ENCODE peak calls at places on chromosomes 5 and 9, in five cellular contexts. One of them, this sample, is unnamed.

GRCh38 chr5:10227396-10227795 is 22.3 kb downstream of the ATPSCKMT start:
- DNase-seq in breast epithelium: no peak
- DNase-seq in heart left ventricle: no peak
- DNase-seq in endothelial cell of umbilical vein: no peak
- DNase-seq in prostate gland: no peak
- DNase-seq in this sample: no peak

GRCh38 chr9:121670447-121670846 is 19.0 kb downstream of the DAB2IP start:
- DNase-seq in breast epithelium: no peak
- DNase-seq in heart left ventricle: peak
- DNase-seq in endothelial cell of umbilical vein: no peak
- DNase-seq in prostate gland: no peak
- DNase-seq in this sample: peak

GRCh38 chr9:89956331-89956730 is 351.5 kb downstream of the GADD45G start:
- DNase-seq in breast epithelium: no peak
- DNase-seq in heart left ventricle: no peak
- DNase-seq in endothelial cell of umbilical vein: no peak
- DNase-seq in prostate gland: peak
- DNase-seq in this sample: no peak

GRCh38 chr5:83526289-83526688 is 54.7 kb downstream of the VCAN start:
- DNase-seq in breast epithelium: no peak
- DNase-seq in heart left ventricle: no peak
- DNase-seq in endothelial cell of umbilical vein: no peak
- DNase-seq in prostate gland: no peak
- DNase-seq in this sample: no peak

GRCh38 chr9:130208600-130209347 is 36.6 kb downstream of the NCS1 start:
- DNase-seq in breast epithelium: no peak
- DNase-seq in heart left ventricle: peak
- DNase-seq in endothelial cell of umbilical vein: no peak
- DNase-seq in prostate gland: no peak
- DNase-seq in this sample: no peak

GRCh38 chr5:109837226-109837861 is 147.6 kb downstream of the MAN2A1 start:
- DNase-seq in breast epithelium: no peak
- DNase-seq in heart left ventricle: no peak
- DNase-seq in endothelial cell of umbilical vein: no peak
- DNase-seq in prostate gland: no peak
- DNase-seq in this sample: no peak

GRCh38 chr9:101381833-101382342 is 2.9 kb downstream of the BAAT start:
- DNase-seq in breast epithelium: no peak
- DNase-seq in heart left ventricle: no peak
- DNase-seq in endothelial cell of umbilical vein: no peak
- DNase-seq in prostate gland: no peak
- DNase-seq in this sample: no peak

GRCh38 chr5:32059779-32060178 is 114.3 kb downstream of the GOLPH3 start:
- DNase-seq in breast epithelium: no peak
- DNase-seq in heart left ventricle: no peak
- DNase-seq in endothelial cell of umbilical vein: no peak
- DNase-seq in prostate gland: no peak
- DNase-seq in this sample: no peak

GRCh38 chr5:158843305-158843704 is 256.4 kb downstream of the EBF1 start:
- DNase-seq in breast epithelium: no peak
- DNase-seq in heart left ventricle: no peak
- DNase-seq in endothelial cell of umbilical vein: no peak
- DNase-seq in prostate gland: no peak
- DNase-seq in this sample: no peak

GRCh38 chr9:92737611-92738299 is 26.9 kb downstream of the BICD2 start:
- DNase-seq in breast epithelium: no peak
- DNase-seq in heart left ventricle: peak
- DNase-seq in endothelial cell of umbilical vein: no peak
- DNase-seq in prostate gland: no peak
- DNase-seq in this sample: no peak

GRCh38 chr5:38845555-38846378 is at the start of gene OSMR:
- DNase-seq in breast epithelium: peak
- DNase-seq in heart left ventricle: peak
- DNase-seq in endothelial cell of umbilical vein: peak
- DNase-seq in prostate gland: peak
- DNase-seq in this sample: peak

GRCh38 chr5:150309101-150309897 is 6.6 kb upstream of the ARSI start:
- DNase-seq in breast epithelium: no peak
- DNase-seq in heart left ventricle: no peak
- DNase-seq in endothelial cell of umbilical vein: no peak
- DNase-seq in prostate gland: no peak
- DNase-seq in this sample: no peak

GRCh38 chr5:152051499-152052454 is 127.1 kb upstream of the GLRA1 start:
- DNase-seq in breast epithelium: no peak
- DNase-seq in heart left ventricle: no peak
- DNase-seq in endothelial cell of umbilical vein: no peak
- DNase-seq in prostate gland: no peak
- DNase-seq in this sample: no peak

GRCh38 chr5:35264509-35264908 is 34.2 kb upstream of the PRLR start:
- DNase-seq in breast epithelium: no peak
- DNase-seq in heart left ventricle: no peak
- DNase-seq in endothelial cell of umbilical vein: no peak
- DNase-seq in prostate gland: no peak
- DNase-seq in this sample: no peak

GRCh38 chr9:30036558-30036957 is 2347.9 kb upstream of the ACO1 start:
- DNase-seq in breast epithelium: no peak
- DNase-seq in heart left ventricle: no peak
- DNase-seq in endothelial cell of umbilical vein: no peak
- DNase-seq in prostate gland: no peak
- DNase-seq in this sample: no peak

GRCh38 chr5:176612855-176613254 is 2.9 kb upstream of the GPRIN1 start:
- DNase-seq in breast epithelium: no peak
- DNase-seq in heart left ventricle: no peak
- DNase-seq in endothelial cell of umbilical vein: no peak
- DNase-seq in prostate gland: no peak
- DNase-seq in this sample: no peak

GRCh38 chr5:33890633-33891032 is 1.2 kb downstream of the ADAMTS12 start:
- DNase-seq in breast epithelium: no peak
- DNase-seq in heart left ventricle: no peak
- DNase-seq in endothelial cell of umbilical vein: no peak
- DNase-seq in prostate gland: no peak
- DNase-seq in this sample: no peak

GRCh38 chr5:30752015-30752414 is 441.5 kb upstream of the CDH6 start:
- DNase-seq in breast epithelium: no peak
- DNase-seq in heart left ventricle: no peak
- DNase-seq in endothelial cell of umbilical vein: no peak
- DNase-seq in prostate gland: no peak
- DNase-seq in this sample: no peak

GRCh38 chr5:87069974-87070608 is 197.6 kb upstream of the RASA1 start:
- DNase-seq in breast epithelium: peak
- DNase-seq in heart left ventricle: no peak
- DNase-seq in endothelial cell of umbilical vein: peak
- DNase-seq in prostate gland: no peak
- DNase-seq in this sample: no peak

GRCh38 chr9:86846679-86847078 is 100.6 kb downstream of the GAS1 start:
- DNase-seq in breast epithelium: no peak
- DNase-seq in heart left ventricle: no peak
- DNase-seq in endothelial cell of umbilical vein: no peak
- DNase-seq in prostate gland: no peak
- DNase-seq in this sample: no peak

GRCh38 chr5:73485715-73486114 is 12.5 kb upstream of the BTF3 start:
- DNase-seq in breast epithelium: no peak
- DNase-seq in heart left ventricle: no peak
- DNase-seq in endothelial cell of umbilical vein: no peak
- DNase-seq in prostate gland: no peak
- DNase-seq in this sample: no peak

GRCh38 chr5:174810796-174811195 is 86.4 kb downstream of the MSX2 start:
- DNase-seq in breast epithelium: no peak
- DNase-seq in heart left ventricle: no peak
- DNase-seq in endothelial cell of umbilical vein: no peak
- DNase-seq in prostate gland: no peak
- DNase-seq in this sample: no peak

GRCh38 chr9:12846035-12846434 is 71.2 kb downstream of the LURAP1L start:
- DNase-seq in breast epithelium: no peak
- DNase-seq in heart left ventricle: no peak
- DNase-seq in endothelial cell of umbilical vein: no peak
- DNase-seq in prostate gland: no peak
- DNase-seq in this sample: no peak

GRCh38 chr5:73896668-73897067 is 270.7 kb downstream of the ARHGEF28 start:
- DNase-seq in breast epithelium: no peak
- DNase-seq in heart left ventricle: no peak
- DNase-seq in endothelial cell of umbilical vein: no peak
- DNase-seq in prostate gland: no peak
- DNase-seq in this sample: no peak

GRCh38 chr9:34991833-34992375 is 2.4 kb downstream of the DNAJB5 start:
- DNase-seq in breast epithelium: no peak
- DNase-seq in heart left ventricle: peak
- DNase-seq in endothelial cell of umbilical vein: no peak
- DNase-seq in prostate gland: no peak
- DNase-seq in this sample: peak
- H3K4me3 ChIP-seq in breast epithelium: no peak
- H3K4me3 ChIP-seq in heart left ventricle: no peak
- H3K4me3 ChIP-seq in endothelial cell of umbilical vein: no peak
- H3K4me3 ChIP-seq in prostate gland: no peak
- H3K4me3 ChIP-seq in this sample: no peak

GRCh38 chr5:14265574-14265973 is 122.4 kb downstream of the TRIO start:
- DNase-seq in breast epithelium: no peak
- DNase-seq in heart left ventricle: no peak
- DNase-seq in endothelial cell of umbilical vein: peak
- DNase-seq in prostate gland: no peak
- DNase-seq in this sample: no peak

GRCh38 chr5:14266171-14266570 is 123.0 kb downstream of the TRIO start:
- DNase-seq in breast epithelium: no peak
- DNase-seq in heart left ventricle: no peak
- DNase-seq in endothelial cell of umbilical vein: no peak
- DNase-seq in prostate gland: no peak
- DNase-seq in this sample: no peak

GRCh38 chr5:14266686-14267085 is 123.5 kb downstream of the TRIO start:
- DNase-seq in breast epithelium: no peak
- DNase-seq in heart left ventricle: no peak
- DNase-seq in endothelial cell of umbilical vein: peak
- DNase-seq in prostate gland: no peak
- DNase-seq in this sample: no peak

GRCh38 chr5:14263700-14264099 is 120.6 kb downstream of the TRIO start:
- DNase-seq in breast epithelium: no peak
- DNase-seq in heart left ventricle: no peak
- DNase-seq in endothelial cell of umbilical vein: no peak
- DNase-seq in prostate gland: peak
- DNase-seq in this sample: no peak

DNA sequence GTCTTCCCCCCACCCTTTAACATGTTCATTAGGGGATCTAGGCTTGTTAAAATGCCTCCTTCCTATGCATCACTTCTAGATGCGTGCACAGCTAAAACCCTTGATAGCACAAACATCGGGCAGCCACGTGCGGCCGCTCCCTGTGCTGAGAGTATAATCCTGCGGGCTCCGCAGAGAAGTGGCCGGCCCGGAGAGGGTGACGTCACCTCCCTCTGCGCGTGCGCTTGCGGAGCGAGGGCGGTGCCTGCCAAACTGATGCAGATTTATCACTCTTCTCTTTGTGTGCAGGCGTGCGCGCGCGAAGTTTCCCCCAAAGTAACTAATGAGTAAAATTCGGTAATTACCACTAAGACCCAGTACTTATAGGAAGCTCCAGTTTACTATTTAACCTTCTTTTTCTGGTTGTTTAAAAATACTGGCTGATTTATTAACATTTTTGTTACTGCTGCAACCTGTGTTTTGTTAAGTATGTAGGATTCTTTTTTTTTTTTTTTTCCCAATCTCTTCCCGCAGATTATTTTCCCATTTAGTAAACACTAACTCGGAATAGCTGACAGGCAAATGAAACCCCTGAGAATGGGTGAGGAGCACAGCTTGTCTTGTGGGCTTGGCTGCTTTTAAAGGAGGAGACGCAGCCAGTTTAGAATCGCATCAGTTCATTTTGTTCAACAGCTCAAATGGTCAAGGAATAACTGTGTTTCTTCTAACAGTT is 121.6 kb downstream of the TRIO start:
- DNase-seq in breast epithelium: peak
- DNase-seq in heart left ventricle: peak
- DNase-seq in endothelial cell of umbilical vein: peak
- DNase-seq in prostate gland: peak
- DNase-seq in this sample: peak
- TF ChIP-seq POLR2A in breast epithelium: no peak
- TF ChIP-seq POLR2A in heart left ventricle: no peak
- TF ChIP-seq POLR2A in endothelial cell of umbilical vein: peak
- TF ChIP-seq POLR2A in prostate gland: peak
- TF ChIP-seq POLR2A in this sample: no peak

GRCh38 chr5:6202615-6203365 is 175.6 kb downstream of the MED10 start:
- DNase-seq in breast epithelium: no peak
- DNase-seq in heart left ventricle: no peak
- DNase-seq in endothelial cell of umbilical vein: no peak
- DNase-seq in prostate gland: no peak
- DNase-seq in this sample: no peak
- TF ChIP-seq CTCF in breast epithelium: no peak
- TF ChIP-seq CTCF in heart left ventricle: no peak
- TF ChIP-seq CTCF in endothelial cell of umbilical vein: no peak
- TF ChIP-seq CTCF in prostate gland: no peak
- TF ChIP-seq CTCF in this sample: no peak

GRCh38 chr5:79030663-79031480 is 38.6 kb downstream of the DMGDH start:
- DNase-seq in breast epithelium: no peak
- DNase-seq in heart left ventricle: no peak
- DNase-seq in endothelial cell of umbilical vein: no peak
- DNase-seq in prostate gland: no peak
- DNase-seq in this sample: no peak
- H3K4me3 ChIP-seq in breast epithelium: no peak
- H3K4me3 ChIP-seq in heart left ventricle: no peak
- H3K4me3 ChIP-seq in endothelial cell of umbilical vein: no peak
- H3K4me3 ChIP-seq in prostate gland: no peak
- H3K4me3 ChIP-seq in this sample: no peak

This sample was measured in lower leg skin.